ENCODE peak calls at places on chromosomes 7 and 10, in four cellular contexts. D is GM12865; G is naive thymus-derived CD4-positive, alpha-beta T cell; B is T-helper 17 cell. E is an unnamed sample.

GRCh38 chr7:94174375-94174774 is 170.2 kb upstream of the BET1 start:
- DNase-seq in D (no peak), G (no peak), B (no peak), E (no peak)

GRCh38 chr7:70568674-70569334 is 563.1 kb upstream of the GALNT17 start:
- DNase-seq in D (no peak), G (no peak), B (no peak), E (no peak)

GRCh38 chr10:103854687-103855423 is 521 bp downstream of the SH3PXD2A start:
- DNase-seq in D (no peak), G (peak; percentile 7), B (no peak), E (no peak)

GRCh38 chr7:4911111-4911828 is 27.8 kb upstream of the RADIL start:
- DNase-seq in D (no peak), G (no peak), B (no peak), E (no peak)

GRCh38 chr7:23603632-23604295 is 6.6 kb downstream of the CCDC126 start:
- DNase-seq in D (no peak), G (no peak), B (no peak), E (no peak)

GRCh38 chr10:132162021-132162531 is 24.7 kb upstream of the DPYSL4 start:
- DNase-seq in D (no peak), G (peak; percentile 32), B (no peak), E (no peak)

GRCh38 chr10:27663611-27664010 is 82.0 kb downstream of the MKX start:
- DNase-seq in D (no peak), G (no peak), B (no peak), E (no peak)

GRCh38 chr10:76880931-76881330 is 756.7 kb downstream of the KCNMA1 start:
- DNase-seq in D (no peak), G (no peak), B (no peak), E (no peak)

GRCh38 chr10:86263907-86264306 is 102.7 kb downstream of the GRID1 start:
- DNase-seq in D (no peak), G (no peak), B (no peak), E (no peak)

GRCh38 chr7:23216021-23216420 is 30.6 kb upstream of the GPNMB start:
- DNase-seq in D (no peak), G (no peak), B (no peak), E (no peak)

GRCh38 chr10:62732841-62733653 is 71.5 kb upstream of the ADO start:
- DNase-seq in D (peak; percentile 92), G (peak; percentile 70), B (peak; percentile 22), E (no peak)

GRCh38 chr7:124618871-124619270 is 146.7 kb downstream of the GPR37 start:
- DNase-seq in D (no peak), G (no peak), B (no peak), E (no peak)

GRCh38 chr7:7673240-7673550 is 32.6 kb downstream of the UMAD1 start:
- DNase-seq in D (no peak), G (no peak), B (no peak), E (no peak)

GRCh38 chr7:150663802-150664494 is 21.6 kb upstream of the GIMAP2 start:
- DNase-seq in D (peak; percentile 92), G (peak; percentile 32), B (no peak), E (no peak)

GRCh38 chr7:31066516-31067130 is 14.5 kb downstream of the ADCYAP1R1 start:
- DNase-seq in D (no peak), G (no peak), B (no peak), E (no peak)

GRCh38 chr10:79405221-79405994 is 40.0 kb downstream of the ZCCHC24 start:
- DNase-seq in D (no peak), G (no peak), B (no peak), E (no peak)

GRCh38 chr10:99612167-99612831 is 7.9 kb downstream of the SLC25A28 start:
- DNase-seq in D (peak; percentile 65), G (peak; percentile 53), B (no peak), E (peak; percentile 69)

GRCh38 chr7:22826593-22826992 is 3.9 kb upstream of the TOMM7 start:
- DNase-seq in D (no peak), G (no peak), B (no peak), E (no peak)

GRCh38 chr7:22093003-22093402 is 147.3 kb upstream of the CDCA7L start:
- DNase-seq in D (no peak), G (no peak), B (no peak), E (no peak)